ENCODE peak calls at places on chromosomes 4 and X, in seven cellular contexts. One of them, this sample, is unnamed.

GRCh38 chrX:39907964-39908616 is 189.7 kb downstream of the BCOR start:
- DNase-seq in fibroblast of mammary gland: peak
- DNase-seq in Calu3: peak
- DNase-seq in CD8-positive, alpha-beta T cell: no peak
- DNase-seq in heart right ventricle: peak
- DNase-seq in right lobe of liver: peak
- DNase-seq in nephron progenitor cell: no peak
- DNase-seq in this sample: peak

GRCh38 chr4:2804973-2805501 is 12.2 kb downstream of the SH3BP2 start:
- DNase-seq in fibroblast of mammary gland: no peak
- DNase-seq in Calu3: no peak
- DNase-seq in CD8-positive, alpha-beta T cell: no peak
- DNase-seq in heart right ventricle: peak
- DNase-seq in right lobe of liver: peak
- DNase-seq in nephron progenitor cell: no peak
- DNase-seq in this sample: no peak

GRCh38 chrX:33434256-33435092 is 223.1 kb upstream of the DMD start:
- DNase-seq in fibroblast of mammary gland: peak
- DNase-seq in Calu3: peak
- DNase-seq in CD8-positive, alpha-beta T cell: no peak
- DNase-seq in heart right ventricle: no peak
- DNase-seq in right lobe of liver: peak
- DNase-seq in nephron progenitor cell: peak
- DNase-seq in this sample: peak

GRCh38 chr4:21780158-21780557 is 168.4 kb downstream of the KCNIP4 start:
- DNase-seq in fibroblast of mammary gland: peak
- DNase-seq in Calu3: peak
- DNase-seq in CD8-positive, alpha-beta T cell: no peak
- DNase-seq in heart right ventricle: no peak
- DNase-seq in right lobe of liver: no peak
- DNase-seq in nephron progenitor cell: no peak
- DNase-seq in this sample: no peak

GRCh38 chr4:109821186-109821585 is 5.6 kb downstream of the GAR1 start:
- DNase-seq in fibroblast of mammary gland: no peak
- DNase-seq in Calu3: no peak
- DNase-seq in CD8-positive, alpha-beta T cell: no peak
- DNase-seq in heart right ventricle: no peak
- DNase-seq in right lobe of liver: no peak
- DNase-seq in nephron progenitor cell: no peak
- DNase-seq in this sample: no peak

GRCh38 chr4:158020734-158021346 is 152.0 kb downstream of the GASK1B start:
- DNase-seq in fibroblast of mammary gland: peak
- DNase-seq in Calu3: no peak
- DNase-seq in CD8-positive, alpha-beta T cell: no peak
- DNase-seq in heart right ventricle: no peak
- DNase-seq in right lobe of liver: no peak
- DNase-seq in nephron progenitor cell: no peak
- DNase-seq in this sample: no peak

GRCh38 chr4:114691865-114692264 is 93.3 kb downstream of the UGT8 start:
- DNase-seq in fibroblast of mammary gland: no peak
- DNase-seq in Calu3: no peak
- DNase-seq in CD8-positive, alpha-beta T cell: no peak
- DNase-seq in heart right ventricle: no peak
- DNase-seq in right lobe of liver: no peak
- DNase-seq in nephron progenitor cell: no peak
- DNase-seq in this sample: no peak

GRCh38 chr4:121698119-121698732 is 1.4 kb upstream of the ANXA5 start:
- DNase-seq in fibroblast of mammary gland: no peak
- DNase-seq in Calu3: no peak
- DNase-seq in CD8-positive, alpha-beta T cell: no peak
- DNase-seq in heart right ventricle: peak
- DNase-seq in right lobe of liver: no peak
- DNase-seq in nephron progenitor cell: no peak
- DNase-seq in this sample: no peak

GRCh38 chrX:116239944-116240391 is 69.4 kb downstream of the AGTR2 start:
- DNase-seq in fibroblast of mammary gland: peak
- DNase-seq in Calu3: no peak
- DNase-seq in CD8-positive, alpha-beta T cell: no peak
- DNase-seq in heart right ventricle: no peak
- DNase-seq in right lobe of liver: no peak
- DNase-seq in nephron progenitor cell: no peak
- DNase-seq in this sample: no peak

GRCh38 chrX:16392597-16392996 is 225.3 kb downstream of the MAGEB17 start:
- DNase-seq in fibroblast of mammary gland: no peak
- DNase-seq in Calu3: no peak
- DNase-seq in CD8-positive, alpha-beta T cell: no peak
- DNase-seq in heart right ventricle: no peak
- DNase-seq in right lobe of liver: no peak
- DNase-seq in nephron progenitor cell: no peak
- DNase-seq in this sample: no peak
- TF ChIP-seq CTCF in fibroblast of mammary gland: no peak
- TF ChIP-seq CTCF in Calu3: no peak
- TF ChIP-seq CTCF in CD8-positive, alpha-beta T cell: no peak
- TF ChIP-seq CTCF in heart right ventricle: no peak
- TF ChIP-seq CTCF in right lobe of liver: no peak
- TF ChIP-seq CTCF in nephron progenitor cell: no peak
- TF ChIP-seq CTCF in this sample: no peak

DNA sequence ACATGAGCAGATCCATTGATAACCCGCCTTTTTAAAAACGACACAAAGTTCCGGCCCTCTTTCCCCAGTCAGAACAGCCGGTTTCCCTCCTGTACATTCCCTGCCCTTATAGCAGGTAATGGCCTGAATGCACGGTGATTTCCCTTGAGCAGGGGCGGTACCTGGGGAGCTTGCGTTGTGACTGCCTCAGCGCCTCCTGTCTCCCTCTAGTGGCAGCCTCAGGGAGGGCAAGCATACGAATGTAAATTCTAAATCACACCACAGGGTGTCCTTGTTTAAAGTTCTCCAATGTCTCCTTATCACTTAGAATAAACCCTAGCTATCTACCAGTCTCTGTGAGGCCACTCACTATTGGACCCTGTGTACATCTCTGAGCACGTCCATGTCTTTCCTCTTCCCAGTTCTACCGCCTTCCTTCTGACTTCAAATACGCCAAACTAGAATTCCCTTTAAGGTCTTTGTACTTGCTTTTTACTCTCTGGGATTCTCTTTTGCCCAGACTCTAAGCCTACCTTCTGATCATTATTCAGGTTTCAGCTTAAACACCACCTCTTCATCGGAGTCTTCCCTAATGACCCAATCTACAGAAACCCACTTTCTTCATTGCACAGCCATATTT is 18.4 kb upstream of the LDB2 start:
- DNase-seq in fibroblast of mammary gland: peak
- DNase-seq in Calu3: peak
- DNase-seq in CD8-positive, alpha-beta T cell: peak
- DNase-seq in heart right ventricle: peak
- DNase-seq in right lobe of liver: peak
- DNase-seq in nephron progenitor cell: peak
- DNase-seq in this sample: peak
- TF ChIP-seq CTCF in fibroblast of mammary gland: peak
- TF ChIP-seq CTCF in Calu3: peak
- TF ChIP-seq CTCF in CD8-positive, alpha-beta T cell: peak
- TF ChIP-seq CTCF in heart right ventricle: peak
- TF ChIP-seq CTCF in right lobe of liver: peak
- TF ChIP-seq CTCF in nephron progenitor cell: peak
- TF ChIP-seq CTCF in this sample: peak

GRCh38 chr4:186669159-186669720 is 54.4 kb downstream of the FAT1 start:
- DNase-seq in fibroblast of mammary gland: peak
- DNase-seq in Calu3: no peak
- DNase-seq in CD8-positive, alpha-beta T cell: no peak
- DNase-seq in heart right ventricle: no peak
- DNase-seq in right lobe of liver: no peak
- DNase-seq in nephron progenitor cell: no peak
- DNase-seq in this sample: no peak
- TF ChIP-seq CTCF in fibroblast of mammary gland: peak
- TF ChIP-seq CTCF in Calu3: peak
- TF ChIP-seq CTCF in CD8-positive, alpha-beta T cell: no peak
- TF ChIP-seq CTCF in heart right ventricle: peak
- TF ChIP-seq CTCF in right lobe of liver: peak
- TF ChIP-seq CTCF in nephron progenitor cell: peak
- TF ChIP-seq CTCF in this sample: peak

GRCh38 chrX:153687121-153688039 is at the start of gene SLC6A8:
- DNase-seq in fibroblast of mammary gland: peak
- DNase-seq in Calu3: peak
- DNase-seq in CD8-positive, alpha-beta T cell: no peak
- DNase-seq in heart right ventricle: peak
- DNase-seq in right lobe of liver: peak
- DNase-seq in nephron progenitor cell: peak
- DNase-seq in this sample: peak
- TF ChIP-seq CTCF in fibroblast of mammary gland: peak
- TF ChIP-seq CTCF in Calu3: no peak
- TF ChIP-seq CTCF in CD8-positive, alpha-beta T cell: no peak
- TF ChIP-seq CTCF in heart right ventricle: peak
- TF ChIP-seq CTCF in right lobe of liver: no peak
- TF ChIP-seq CTCF in nephron progenitor cell: peak
- TF ChIP-seq CTCF in this sample: peak

GRCh38 chr4:25939330-25939729 is 25.3 kb downstream of the SMIM20 start:
- DNase-seq in fibroblast of mammary gland: no peak
- DNase-seq in Calu3: no peak
- DNase-seq in CD8-positive, alpha-beta T cell: no peak
- DNase-seq in heart right ventricle: no peak
- DNase-seq in right lobe of liver: no peak
- DNase-seq in nephron progenitor cell: no peak
- DNase-seq in this sample: no peak
- TF ChIP-seq CTCF in fibroblast of mammary gland: peak
- TF ChIP-seq CTCF in Calu3: no peak
- TF ChIP-seq CTCF in CD8-positive, alpha-beta T cell: no peak
- TF ChIP-seq CTCF in heart right ventricle: no peak
- TF ChIP-seq CTCF in right lobe of liver: no peak
- TF ChIP-seq CTCF in nephron progenitor cell: no peak
- TF ChIP-seq CTCF in this sample: no peak

GRCh38 chr4:23333946-23334878 is 555.6 kb downstream of the PPARGC1A start:
- DNase-seq in fibroblast of mammary gland: peak
- DNase-seq in Calu3: peak
- DNase-seq in CD8-positive, alpha-beta T cell: no peak
- DNase-seq in heart right ventricle: no peak
- DNase-seq in right lobe of liver: no peak
- DNase-seq in nephron progenitor cell: no peak
- DNase-seq in this sample: no peak

GRCh38 chr4:23332266-23332665 is 557.6 kb downstream of the PPARGC1A start:
- DNase-seq in fibroblast of mammary gland: no peak
- DNase-seq in Calu3: no peak
- DNase-seq in CD8-positive, alpha-beta T cell: no peak
- DNase-seq in heart right ventricle: no peak
- DNase-seq in right lobe of liver: no peak
- DNase-seq in nephron progenitor cell: no peak
- DNase-seq in this sample: no peak

GRCh38 chr4:23333556-23333945 is 556.3 kb downstream of the PPARGC1A start:
- DNase-seq in fibroblast of mammary gland: peak
- DNase-seq in Calu3: no peak
- DNase-seq in CD8-positive, alpha-beta T cell: no peak
- DNase-seq in heart right ventricle: no peak
- DNase-seq in right lobe of liver: no peak
- DNase-seq in nephron progenitor cell: no peak
- DNase-seq in this sample: no peak

DNA sequence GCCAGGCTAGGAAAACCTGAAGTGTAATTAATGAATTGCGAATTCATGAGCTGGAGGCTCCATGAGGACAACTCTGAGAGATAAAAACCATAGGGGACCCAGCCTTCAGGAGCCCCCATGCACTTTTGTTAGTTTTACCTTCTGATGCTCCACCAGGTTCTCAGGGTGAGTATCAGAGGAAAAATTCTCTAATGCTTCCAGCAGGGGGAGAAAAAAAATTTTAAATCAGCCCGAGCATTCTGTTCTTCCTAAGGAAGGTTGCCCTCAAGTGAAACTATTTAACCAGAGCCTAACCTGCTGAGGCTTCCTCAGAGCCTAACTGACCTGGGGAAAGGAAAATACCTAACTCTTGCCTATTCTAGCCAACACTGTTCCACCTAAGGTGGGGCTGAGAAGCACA is 552.6 kb downstream of the PPARGC1A start:
- DNase-seq in fibroblast of mammary gland: no peak
- DNase-seq in Calu3: peak
- DNase-seq in CD8-positive, alpha-beta T cell: no peak
- DNase-seq in heart right ventricle: no peak
- DNase-seq in right lobe of liver: no peak
- DNase-seq in nephron progenitor cell: no peak
- DNase-seq in this sample: no peak
- TF ChIP-seq CTCF in fibroblast of mammary gland: no peak
- TF ChIP-seq CTCF in Calu3: no peak
- TF ChIP-seq CTCF in CD8-positive, alpha-beta T cell: no peak
- TF ChIP-seq CTCF in heart right ventricle: peak
- TF ChIP-seq CTCF in right lobe of liver: peak
- TF ChIP-seq CTCF in nephron progenitor cell: no peak
- TF ChIP-seq CTCF in this sample: no peak

DNA sequence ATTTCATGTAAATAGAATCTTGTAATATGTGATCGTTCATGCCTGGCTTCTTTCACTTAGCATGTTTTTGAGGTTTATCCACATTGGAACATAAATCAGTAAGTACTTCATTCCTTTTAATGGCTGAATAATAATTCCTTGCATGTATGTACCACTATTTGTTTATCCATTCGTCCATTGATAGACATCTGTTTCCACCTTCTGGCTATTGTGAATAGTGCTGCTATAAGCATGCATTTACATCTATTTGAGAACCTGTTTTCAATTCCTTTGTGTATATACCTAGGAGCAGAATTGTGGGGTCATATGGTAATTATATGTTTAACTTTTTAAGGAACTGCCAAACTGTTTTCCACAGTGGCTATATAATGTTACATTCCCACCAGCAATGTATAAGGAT is 356.7 kb upstream of the DIPK2B start:
- DNase-seq in fibroblast of mammary gland: peak
- DNase-seq in Calu3: no peak
- DNase-seq in CD8-positive, alpha-beta T cell: no peak
- DNase-seq in heart right ventricle: no peak
- DNase-seq in right lobe of liver: no peak
- DNase-seq in nephron progenitor cell: no peak
- DNase-seq in this sample: no peak
- TF ChIP-seq CTCF in fibroblast of mammary gland: no peak
- TF ChIP-seq CTCF in Calu3: no peak
- TF ChIP-seq CTCF in CD8-positive, alpha-beta T cell: no peak
- TF ChIP-seq CTCF in heart right ventricle: no peak
- TF ChIP-seq CTCF in right lobe of liver: peak
- TF ChIP-seq CTCF in nephron progenitor cell: no peak
- TF ChIP-seq CTCF in this sample: no peak

GRCh38 chrX:155857561-155857960 is 23.6 kb upstream of the VAMP7 start:
- DNase-seq in fibroblast of mammary gland: peak
- DNase-seq in Calu3: peak
- DNase-seq in CD8-positive, alpha-beta T cell: no peak
- DNase-seq in heart right ventricle: no peak
- DNase-seq in right lobe of liver: no peak
- DNase-seq in nephron progenitor cell: no peak
- DNase-seq in this sample: no peak
- TF ChIP-seq CTCF in fibroblast of mammary gland: peak
- TF ChIP-seq CTCF in Calu3: no peak
- TF ChIP-seq CTCF in CD8-positive, alpha-beta T cell: no peak
- TF ChIP-seq CTCF in heart right ventricle: no peak
- TF ChIP-seq CTCF in right lobe of liver: peak
- TF ChIP-seq CTCF in nephron progenitor cell: no peak
- TF ChIP-seq CTCF in this sample: peak